ENCODE peak calls at places on chromosomes 5 and 9, in six cellular contexts. S is K562, D is NB4, T is A549, F is HepG2, C is GM12878. X is an unnamed sample.

GRCh38 chr9:16505159-16505558 is 365.3 kb downstream of the BNC2 start:
- DNase-seq in T (no peak), D (no peak), F (no peak), S (no peak), C (no peak), X (peak; percentile 86)

GRCh38 chr9:131366745-131367401 is 27.0 kb upstream of the PRRC2B start:
- DNase-seq in C (no peak), D (peak; percentile 47), F (peak; percentile 64), T (peak; percentile 65), S (peak; percentile 19), X (peak; percentile 60)

GRCh38 chr5:78959767-78960166 is 25.3 kb downstream of the ARSB start:
- DNase-seq in T (no peak), S (no peak), F (no peak), C (no peak), D (no peak), X (no peak)

GRCh38 chr9:130140701-130141100 is 31.5 kb upstream of the NCS1 start:
- DNase-seq in T (no peak), D (peak; percentile 84), S (no peak), F (no peak), C (no peak), X (no peak)

GRCh38 chr5:68320094-68320986 is 104.8 kb downstream of the PIK3R1 start:
- DNase-seq in F (peak; percentile 11), C (no peak), T (peak; percentile 24), D (no peak), S (peak; percentile 20), X (no peak)

GRCh38 chr5:179791881-179792611 is 1.7 kb upstream of the LTC4S start:
- DNase-seq in T (no peak), D (peak; percentile 61), F (no peak), S (no peak), C (no peak), X (no peak)

GRCh38 chr5:8906303-8906967 is 639.4 kb downstream of the SEMA5A start:
- DNase-seq in D (no peak), T (no peak), F (no peak), C (no peak), S (no peak), X (no peak)

GRCh38 chr5:52864376-52864775 is 76.7 kb downstream of the ITGA1 start:
- DNase-seq in C (no peak), D (no peak), S (no peak), F (no peak), T (no peak), X (peak; percentile 55)

GRCh38 chr9:122991370-122991830 is 42.1 kb upstream of the GPR21 start:
- DNase-seq in S (peak; percentile 55), C (peak; percentile 23), F (peak; percentile 25), D (peak; percentile 50), T (peak; percentile 38), X (peak; percentile 92)

GRCh38 chr5:169632946-169633345 is 4.1 kb upstream of the DOCK2 start:
- DNase-seq in S (no peak), C (no peak), D (no peak), F (no peak), T (no peak), X (no peak)

GRCh38 chr5:74530316-74530917 is 110.1 kb downstream of the ENC1 start:
- DNase-seq in D (no peak), C (no peak), F (no peak), T (no peak), S (no peak), X (peak; percentile 41)

GRCh38 chr5:14240366-14240765 is 97.2 kb downstream of the TRIO start:
- DNase-seq in T (no peak), C (no peak), D (no peak), F (no peak), S (no peak), X (no peak)

GRCh38 chr9:101626295-101626694 is 31.5 kb upstream of the PPP3R2 start:
- DNase-seq in S (no peak), C (no peak), T (no peak), D (peak; percentile 32), F (no peak), X (no peak)

DNA sequence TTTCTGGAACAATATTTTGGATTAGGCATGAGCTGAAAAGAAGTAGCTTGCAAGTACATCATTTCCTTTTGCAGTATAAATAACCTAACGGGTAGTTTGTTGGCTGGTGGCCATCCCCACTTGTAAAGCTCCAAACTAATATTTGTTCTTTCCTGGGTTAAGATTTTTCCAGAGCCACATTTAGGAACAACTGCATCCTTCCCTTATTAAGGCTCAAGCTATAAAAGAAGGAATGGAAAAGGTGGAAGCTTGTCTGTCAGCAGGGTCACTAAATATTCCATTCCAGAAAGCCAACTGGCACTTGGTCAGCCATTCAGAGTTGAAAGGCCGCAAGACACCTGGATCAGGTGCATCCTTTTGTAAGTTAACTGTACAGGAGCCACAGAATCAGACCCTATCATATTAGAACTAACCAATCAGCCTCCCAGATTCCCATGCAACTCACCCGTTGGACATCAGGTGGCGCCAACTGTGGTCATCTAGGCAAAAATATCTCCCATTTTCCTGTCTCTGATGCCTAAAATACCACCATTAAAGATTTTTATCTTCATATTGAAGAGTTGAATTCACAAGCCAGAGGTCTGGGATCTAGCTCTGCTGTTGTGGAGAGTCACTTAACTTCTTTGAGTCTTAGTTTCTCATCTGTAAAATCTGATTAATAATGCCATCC is 82.9 kb downstream of the PTCD2 start:
- DNase-seq in C (no peak), D (peak; percentile 44), T (no peak), S (peak; percentile 47), F (no peak), X (peak; percentile 78)
- TF ChIP-seq MYC in C (no peak), D (no peak), T (no peak), S (no peak), F (no peak), X (no peak)

GRCh38 chr9:88952086-88952615 is 39.1 kb upstream of the S1PR3 start:
- DNase-seq in S (no peak), D (peak; percentile 70), T (no peak), F (no peak), C (no peak), X (no peak)
- TF ChIP-seq MYC in S (no peak), D (no peak), T (no peak), F (no peak), C (no peak), X (no peak)

GRCh38 chr9:109118802-109119438 is 827 bp downstream of the TMEM245 start:
- DNase-seq in C (no peak), S (no peak), D (peak; percentile 36), F (peak; percentile 16), T (no peak), X (peak; percentile 41)
- TF ChIP-seq MYC in C (peak; percentile 23), S (no peak), D (no peak), F (no peak), T (no peak), X (no peak)

DNA sequence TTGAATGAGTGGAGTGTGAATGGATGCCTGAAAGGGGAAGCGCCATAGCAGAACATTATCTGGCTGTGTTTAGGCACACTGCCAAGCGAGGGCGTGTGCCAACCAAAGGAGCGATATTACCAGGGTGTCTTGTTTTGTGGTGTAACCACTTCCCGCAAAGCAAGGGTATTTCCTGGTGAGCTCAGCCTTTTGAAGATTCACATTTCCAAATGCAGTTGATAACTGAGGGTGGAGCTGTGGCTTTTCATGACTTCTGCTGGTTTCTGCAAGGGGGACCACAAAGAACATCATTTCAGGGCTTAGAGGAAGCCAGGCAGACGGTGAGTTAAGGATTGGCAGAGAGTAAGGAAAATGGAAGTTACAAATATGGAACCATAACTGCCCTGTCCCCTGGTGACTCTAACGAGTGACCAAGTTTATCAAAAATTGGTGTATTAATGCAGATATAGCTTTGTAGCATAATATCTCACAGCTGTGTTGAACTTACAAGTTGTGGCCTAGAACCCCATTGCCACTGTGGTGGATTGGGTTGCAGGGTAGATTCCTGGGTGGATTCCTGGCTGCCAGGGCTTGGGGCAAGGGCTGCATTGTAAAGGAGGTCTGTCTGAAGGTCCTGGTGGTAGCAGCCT is 71.4 kb downstream of the RALGPS1 start:
- DNase-seq in S (no peak), D (peak; percentile 97), C (peak; percentile 92), F (peak; percentile 5), T (peak; percentile 24), X (peak; percentile 46)
- TF ChIP-seq MYC in S (peak; percentile 12), D (peak; percentile 57), C (no peak), F (no peak), T (no peak), X (no peak)

X was measured in endothelial cell of umbilical vein.